ENCODE peak calls at places on chromosomes 12 and 14, in ten cellular contexts. D is stomach, B is uterus, E is heart left ventricle, P is Peyer's patch, T is ovary, F is HCT116, R is HepG2, M is H1, N is A549. K is an unnamed sample.

GRCh38 chr12:132288516-132289188 is 40.7 kb downstream of the GALNT9 start:
- DNase-seq in D (no peak), B (no peak), E (no peak), P (no peak), T (no peak), F (no peak), R (no peak), M (no peak), N (no peak), K (peak; percentile 64)

GRCh38 chr14:81453166-81453766 is 53.1 kb upstream of the STON2 start:
- DNase-seq in D (peak; percentile 63), B (peak; percentile 41), E (peak; percentile 49), P (peak; percentile 84), T (peak; percentile 21), F (peak; percentile 48), R (peak; percentile 47), M (no peak), N (peak; percentile 60), K (no peak)

GRCh38 chr12:45235087-45236025 is 19.5 kb downstream of the ANO6 start:
- DNase-seq in D (no peak), B (peak; percentile 43), E (peak; percentile 40), P (no peak), T (no peak), F (peak; percentile 62), R (peak; percentile 16), M (no peak), N (peak; percentile 69), K (no peak)

GRCh38 chr14:54338696-54339317 is 58.0 kb upstream of the CDKN3 start:
- DNase-seq in D (no peak), B (no peak), E (no peak), P (no peak), T (no peak), F (peak; percentile 55), R (no peak), M (no peak), N (peak; percentile 71), K (no peak)

GRCh38 chr14:73749706-73750105 is 35.5 kb upstream of the PNMA1 start:
- DNase-seq in D (no peak), B (no peak), E (no peak), P (no peak), T (no peak), F (no peak), R (no peak), M (no peak), N (no peak), K (no peak)

GRCh38 chr14:96268426-96269358 is 12.7 kb downstream of the BDKRB1 start:
- DNase-seq in D (no peak), B (peak; percentile 80), E (peak; percentile 44), P (peak; percentile 62), T (peak; percentile 27), F (no peak), R (no peak), M (no peak), N (peak; percentile 78), K (no peak)

GRCh38 chr12:112005419-112006395 is 7.3 kb downstream of the TMEM116 start:
- DNase-seq in D (peak; percentile 67), B (no peak), E (peak; percentile 57), P (peak; percentile 85), T (no peak), F (peak; percentile 24), R (no peak), M (no peak), N (peak; percentile 57), K (peak; percentile 85)

GRCh38 chr14:104845033-104845666 is 19.9 kb upstream of the CEP170B start:
- DNase-seq in D (no peak), B (no peak), E (no peak), P (no peak), T (no peak), F (no peak), R (no peak), M (no peak), N (no peak), K (no peak)

GRCh38 chr14:64733321-64733720 is 29.1 kb downstream of the PLEKHG3 start:
- DNase-seq in D (no peak), B (no peak), E (peak; percentile 13), P (no peak), T (no peak), F (no peak), R (no peak), M (no peak), N (no peak), K (no peak)
- H3K4me1 ChIP-seq in D (peaks cover 6% of the 10 kb centered on the region), B (peaks cover 4% of the 10 kb centered on the region), E (peaks cover 12% of the 10 kb centered on the region), P (no peaks in the 10 kb centered on the region), T (no peaks in the 10 kb centered on the region), F (no peaks in the 10 kb centered on the region), R (peaks cover 18% of the 10 kb centered on the region), M (peaks cover 3% of the 10 kb centered on the region), N (peaks cover 21% of the 10 kb centered on the region), K (no peaks in the 10 kb centered on the region)

DNA sequence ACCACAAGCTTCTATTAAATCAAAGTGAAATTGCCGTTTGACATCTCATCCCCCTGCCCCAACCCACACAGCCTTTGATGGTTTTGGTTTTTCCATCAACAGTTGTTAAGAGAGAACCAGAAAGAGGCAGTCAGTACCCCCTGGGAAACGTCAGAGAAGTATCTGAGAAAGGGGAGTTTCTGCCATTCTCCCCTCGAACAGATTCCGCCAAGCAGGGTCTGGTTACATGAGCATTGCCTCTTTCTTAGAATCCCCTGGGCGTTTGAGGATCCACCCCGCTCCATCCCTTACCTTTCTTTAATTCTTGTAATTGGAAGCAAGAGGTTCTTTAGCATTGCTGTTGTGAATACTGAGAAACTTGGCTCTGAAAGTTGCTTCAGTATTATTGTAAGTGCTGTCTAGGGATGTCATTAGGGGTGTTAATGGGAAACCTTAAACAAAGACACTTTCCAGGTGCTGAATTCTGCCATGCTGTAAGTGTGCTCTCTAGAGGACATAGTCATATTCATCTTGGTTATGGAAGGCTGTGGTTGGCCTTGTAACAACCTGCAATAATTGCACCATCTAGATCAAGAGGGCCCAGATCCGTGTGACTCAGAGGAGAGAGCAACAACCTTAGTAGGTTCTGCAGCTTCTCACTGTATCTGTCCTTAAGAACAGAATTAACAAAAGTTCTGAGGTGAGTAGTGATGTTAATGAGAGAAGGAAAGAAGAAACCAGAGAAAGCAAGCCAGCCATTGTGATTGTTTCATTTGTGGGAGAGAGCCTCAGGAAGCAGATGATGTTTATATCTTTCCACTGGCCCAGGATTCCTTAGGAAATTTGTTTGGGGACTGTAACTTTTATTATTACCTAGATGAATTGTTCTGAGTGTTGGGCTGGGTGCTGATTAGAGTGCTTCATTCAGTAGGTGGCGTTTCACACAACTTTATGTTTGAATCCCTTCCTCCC is 8.9 kb downstream of the TMBIM6 start:
- DNase-seq in D (no peak), B (no peak), E (no peak), P (no peak), T (no peak), F (peak; percentile 54), R (peak; percentile 31), M (no peak), N (peak; percentile 49), K (peak; percentile 62)
- TF ChIP-seq POLR2A in D (no peak), B (no peak), E (no peak), P (no peak), T (no peak), F (no peak), R (no peak), M (no peak), N (no peak), K (no peak)

GRCh38 chr12:25813843-25814242 is 144.6 kb upstream of the RASSF8 start:
- DNase-seq in D (no peak), B (no peak), E (no peak), P (no peak), T (no peak), F (no peak), R (no peak), M (no peak), N (no peak), K (no peak)

GRCh38 chr12:25812295-25812694 is 146.2 kb upstream of the RASSF8 start:
- DNase-seq in D (no peak), B (no peak), E (no peak), P (no peak), T (no peak), F (no peak), R (no peak), M (no peak), N (no peak), K (no peak)

GRCh38 chr12:25808604-25809003 is 149.9 kb upstream of the RASSF8 start:
- DNase-seq in D (no peak), B (no peak), E (no peak), P (no peak), T (no peak), F (no peak), R (no peak), M (no peak), N (no peak), K (no peak)

GRCh38 chr12:25811656-25812126 is 146.8 kb upstream of the RASSF8 start:
- DNase-seq in D (no peak), B (no peak), E (no peak), P (no peak), T (no peak), F (peak; percentile 64), R (no peak), M (no peak), N (peak; percentile 45), K (no peak)

DNA sequence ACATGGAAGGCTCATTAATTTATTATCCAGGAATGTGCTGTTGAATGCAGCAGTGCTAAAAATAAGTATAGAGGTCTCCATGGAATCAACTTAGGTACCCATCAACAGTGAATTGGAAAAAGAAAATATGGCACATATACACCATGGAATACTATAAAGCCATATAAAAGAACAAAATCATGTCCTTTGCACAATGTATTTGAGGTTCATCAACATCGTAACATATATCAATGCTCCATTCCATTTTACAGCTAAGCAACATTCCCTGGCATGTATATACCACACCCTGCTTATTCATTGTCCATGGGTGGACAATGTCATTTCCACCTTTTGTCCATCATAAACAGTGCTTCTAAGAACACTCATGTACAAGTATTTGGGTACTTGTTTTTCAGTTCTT is 147.8 kb upstream of the RASSF8 start:
- DNase-seq in D (no peak), B (no peak), E (no peak), P (no peak), T (no peak), F (no peak), R (no peak), M (no peak), N (no peak), K (no peak)
- H3K4me1 ChIP-seq in D (no peaks in the 10 kb centered on the region), B (no peaks in the 10 kb centered on the region), E (no peaks in the 10 kb centered on the region), P (no peaks in the 10 kb centered on the region), T (no peaks in the 10 kb centered on the region), F (peaks cover 2% of the 10 kb centered on the region), R (no peaks in the 10 kb centered on the region), M (no peaks in the 10 kb centered on the region), N (peaks cover 9% of the 10 kb centered on the region), K (no peaks in the 10 kb centered on the region)

GRCh38 chr12:43884683-43885410 is 49.0 kb downstream of the TMEM117 start:
- DNase-seq in D (no peak), B (no peak), E (peak; percentile 36), P (no peak), T (no peak), F (no peak), R (no peak), M (no peak), N (no peak), K (no peak)

GRCh38 chr12:43883311-43883710 is 47.4 kb downstream of the TMEM117 start:
- DNase-seq in D (no peak), B (no peak), E (no peak), P (no peak), T (no peak), F (no peak), R (no peak), M (no peak), N (no peak), K (no peak)

GRCh38 chr12:43882578-43883178 is 46.8 kb downstream of the TMEM117 start:
- DNase-seq in D (no peak), B (no peak), E (no peak), P (peak; percentile 51), T (no peak), F (peak; percentile 39), R (peak; percentile 46), M (no peak), N (peak; percentile 75), K (no peak)

GRCh38 chr12:43883748-43884147 is 47.9 kb downstream of the TMEM117 start:
- DNase-seq in D (no peak), B (no peak), E (no peak), P (no peak), T (no peak), F (no peak), R (no peak), M (no peak), N (no peak), K (no peak)

DNA sequence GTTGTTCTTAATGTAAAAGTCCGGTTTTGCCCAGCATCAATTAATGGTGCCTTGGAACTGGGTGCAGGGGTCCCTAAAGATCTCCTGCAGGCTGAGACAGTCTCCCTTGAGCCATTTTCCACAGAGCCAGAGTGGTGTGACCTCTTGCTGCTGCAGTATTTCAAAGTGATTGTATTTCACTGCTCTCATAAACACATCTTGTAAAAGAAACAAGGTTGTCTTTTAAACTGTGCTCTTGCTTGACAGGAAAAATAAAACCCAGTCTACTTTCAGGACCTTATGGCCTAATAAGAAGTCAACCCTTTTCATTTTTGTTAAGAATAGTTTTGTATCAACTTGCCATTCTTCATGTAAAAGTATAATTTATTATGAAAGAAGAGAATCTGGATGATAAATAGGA is 44.7 kb downstream of the TMEM117 start:
- DNase-seq in D (no peak), B (no peak), E (no peak), P (no peak), T (no peak), F (no peak), R (no peak), M (no peak), N (no peak), K (no peak)
- TF ChIP-seq POLR2A in D (no peak), B (no peak), E (no peak), P (no peak), T (no peak), F (no peak), R (no peak), M (no peak), N (no peak), K (no peak)